ENCODE peak calls at places on chromosomes 11 and 22, in five cellular contexts. One of them, this sample, is unnamed.

GRCh38 chr11:102318469-102318868 is 1.2 kb downstream of the BIRC3 start:
- DNase-seq in fibroblast of lung: peak; percentile 20
- DNase-seq in neural progenitor cell: no peak
- DNase-seq in MM.1S: peak; percentile 61
- DNase-seq in GM23338: no peak
- DNase-seq in this sample: no peak

GRCh38 chr11:44305643-44306468 is 4.1 kb downstream of the ALX4 start:
- DNase-seq in fibroblast of lung: peak; percentile 14
- DNase-seq in neural progenitor cell: peak; percentile 72
- DNase-seq in MM.1S: peak; percentile 69
- DNase-seq in GM23338: no peak
- DNase-seq in this sample: no peak

GRCh38 chr22:21984793-21985192 is 2.2 kb upstream of the TOP3B start:
- DNase-seq in fibroblast of lung: no peak
- DNase-seq in neural progenitor cell: peak; percentile 79
- DNase-seq in MM.1S: no peak
- DNase-seq in GM23338: peak; percentile 86
- DNase-seq in this sample: peak; percentile 81

GRCh38 chr11:121523581-121524232 is 70.9 kb upstream of the SORL1-AS1 start:
- DNase-seq in fibroblast of lung: no peak
- DNase-seq in neural progenitor cell: peak; percentile 27
- DNase-seq in MM.1S: no peak
- DNase-seq in GM23338: no peak
- DNase-seq in this sample: no peak

GRCh38 chr11:124481365-124482323 is 36.1 kb upstream of the OR8B8 start:
- DNase-seq in fibroblast of lung: peak; percentile 66
- DNase-seq in neural progenitor cell: peak; percentile 61
- DNase-seq in MM.1S: peak; percentile 54
- DNase-seq in GM23338: peak; percentile 65
- DNase-seq in this sample: peak; percentile 83

GRCh38 chr11:76796511-76797203 is 13.5 kb downstream of the TSKU start:
- DNase-seq in fibroblast of lung: no peak
- DNase-seq in neural progenitor cell: no peak
- DNase-seq in MM.1S: no peak
- DNase-seq in GM23338: no peak
- DNase-seq in this sample: no peak

GRCh38 chr11:67178421-67178820 is 59.4 kb downstream of the KDM2A start:
- DNase-seq in fibroblast of lung: peak; percentile 52
- DNase-seq in neural progenitor cell: no peak
- DNase-seq in MM.1S: no peak
- DNase-seq in GM23338: no peak
- DNase-seq in this sample: no peak

GRCh38 chr11:15346907-15347306 is 232.2 kb downstream of the INSC start:
- DNase-seq in fibroblast of lung: no peak
- DNase-seq in neural progenitor cell: no peak
- DNase-seq in MM.1S: no peak
- DNase-seq in GM23338: no peak
- DNase-seq in this sample: no peak

GRCh38 chr22:44357296-44357961 is 44.7 kb upstream of the SHISAL1 start:
- DNase-seq in fibroblast of lung: no peak
- DNase-seq in neural progenitor cell: peak; percentile 56
- DNase-seq in MM.1S: no peak
- DNase-seq in GM23338: peak; percentile 37
- DNase-seq in this sample: peak; percentile 53

GRCh38 chr11:96090711-96091110 is 166.8 kb upstream of the MTMR2 start:
- DNase-seq in fibroblast of lung: peak; percentile 82
- DNase-seq in neural progenitor cell: no peak
- DNase-seq in MM.1S: no peak
- DNase-seq in GM23338: no peak
- DNase-seq in this sample: no peak

GRCh38 chr11:120058931-120059330 is 79.0 kb downstream of the TRIM29 start:
- DNase-seq in fibroblast of lung: no peak
- DNase-seq in neural progenitor cell: no peak
- DNase-seq in MM.1S: no peak
- DNase-seq in GM23338: no peak
- DNase-seq in this sample: no peak

GRCh38 chr22:45009881-45010531 is at the start of gene PHF21B:
- DNase-seq in fibroblast of lung: peak; percentile 40
- DNase-seq in neural progenitor cell: peak; percentile 97
- DNase-seq in MM.1S: no peak
- DNase-seq in GM23338: peak; percentile 94
- DNase-seq in this sample: peak; percentile 86

GRCh38 chr11:70887428-70887827 is 364.9 kb downstream of the SHANK2 start:
- DNase-seq in fibroblast of lung: no peak
- DNase-seq in neural progenitor cell: peak; percentile 79
- DNase-seq in MM.1S: no peak
- DNase-seq in GM23338: no peak
- DNase-seq in this sample: no peak
- H3K4me2 ChIP-seq in fibroblast of lung: no peak overlapping the region
- H3K4me2 ChIP-seq in neural progenitor cell: peak overlapping the region; percentile 70
- H3K4me2 ChIP-seq in MM.1S: no peak overlapping the region
- H3K4me2 ChIP-seq in GM23338: no peak overlapping the region
- H3K4me2 ChIP-seq in this sample: no peak overlapping the region

GRCh38 chr11:27281740-27282139 is 81.3 kb downstream of the CCDC34 start:
- DNase-seq in fibroblast of lung: no peak
- DNase-seq in neural progenitor cell: no peak
- DNase-seq in MM.1S: no peak
- DNase-seq in GM23338: no peak
- DNase-seq in this sample: peak; percentile 97
- H3K4me2 ChIP-seq in fibroblast of lung: peak overlapping the region; percentile 53
- H3K4me2 ChIP-seq in neural progenitor cell: no peak overlapping the region
- H3K4me2 ChIP-seq in MM.1S: no peak overlapping the region
- H3K4me2 ChIP-seq in GM23338: no peak overlapping the region
- H3K4me2 ChIP-seq in this sample: no peak overlapping the region

GRCh38 chr22:42560781-42561180 is 7.0 kb downstream of the SERHL2 start:
- DNase-seq in fibroblast of lung: no peak
- DNase-seq in neural progenitor cell: peak; percentile 70
- DNase-seq in MM.1S: no peak
- DNase-seq in GM23338: peak; percentile 85
- DNase-seq in this sample: peak; percentile 77
- H3K4me2 ChIP-seq in fibroblast of lung: no peak overlapping the region
- H3K4me2 ChIP-seq in neural progenitor cell: no peak overlapping the region
- H3K4me2 ChIP-seq in MM.1S: no peak overlapping the region
- H3K4me2 ChIP-seq in GM23338: no peak overlapping the region
- H3K4me2 ChIP-seq in this sample: no peak overlapping the region

GRCh38 chr11:79352304-79352703 is 88.5 kb downstream of the TENM4 start:
- DNase-seq in fibroblast of lung: no peak
- DNase-seq in neural progenitor cell: no peak
- DNase-seq in MM.1S: no peak
- DNase-seq in GM23338: no peak
- DNase-seq in this sample: peak; percentile 37
- H3K4me2 ChIP-seq in fibroblast of lung: no peak overlapping the region
- H3K4me2 ChIP-seq in neural progenitor cell: no peak overlapping the region
- H3K4me2 ChIP-seq in MM.1S: no peak overlapping the region
- H3K4me2 ChIP-seq in GM23338: no peak overlapping the region
- H3K4me2 ChIP-seq in this sample: no peak overlapping the region

GRCh38 chr11:79155237-79155636 is 285.6 kb downstream of the TENM4 start:
- DNase-seq in fibroblast of lung: no peak
- DNase-seq in neural progenitor cell: no peak
- DNase-seq in MM.1S: no peak
- DNase-seq in GM23338: no peak
- DNase-seq in this sample: no peak

GRCh38 chr11:79157738-79158137 is 283.1 kb downstream of the TENM4 start:
- DNase-seq in fibroblast of lung: no peak
- DNase-seq in neural progenitor cell: no peak
- DNase-seq in MM.1S: no peak
- DNase-seq in GM23338: no peak
- DNase-seq in this sample: no peak

GRCh38 chr11:79152511-79152910 is 288.3 kb downstream of the TENM4 start:
- DNase-seq in fibroblast of lung: peak; percentile 59
- DNase-seq in neural progenitor cell: no peak
- DNase-seq in MM.1S: no peak
- DNase-seq in GM23338: no peak
- DNase-seq in this sample: no peak

GRCh38 chr11:79159657-79160450 is 281.0 kb downstream of the TENM4 start:
- DNase-seq in fibroblast of lung: no peak
- DNase-seq in neural progenitor cell: no peak
- DNase-seq in MM.1S: no peak
- DNase-seq in GM23338: no peak
- DNase-seq in this sample: no peak

GRCh38 chr11:79156031-79156430 is 284.8 kb downstream of the TENM4 start:
- DNase-seq in fibroblast of lung: no peak
- DNase-seq in neural progenitor cell: no peak
- DNase-seq in MM.1S: no peak
- DNase-seq in GM23338: no peak
- DNase-seq in this sample: no peak
- H3K4me2 ChIP-seq in fibroblast of lung: no peak overlapping the region
- H3K4me2 ChIP-seq in neural progenitor cell: no peak overlapping the region
- H3K4me2 ChIP-seq in MM.1S: no peak overlapping the region
- H3K4me2 ChIP-seq in GM23338: no peak overlapping the region
- H3K4me2 ChIP-seq in this sample: no peak overlapping the region

DNA sequence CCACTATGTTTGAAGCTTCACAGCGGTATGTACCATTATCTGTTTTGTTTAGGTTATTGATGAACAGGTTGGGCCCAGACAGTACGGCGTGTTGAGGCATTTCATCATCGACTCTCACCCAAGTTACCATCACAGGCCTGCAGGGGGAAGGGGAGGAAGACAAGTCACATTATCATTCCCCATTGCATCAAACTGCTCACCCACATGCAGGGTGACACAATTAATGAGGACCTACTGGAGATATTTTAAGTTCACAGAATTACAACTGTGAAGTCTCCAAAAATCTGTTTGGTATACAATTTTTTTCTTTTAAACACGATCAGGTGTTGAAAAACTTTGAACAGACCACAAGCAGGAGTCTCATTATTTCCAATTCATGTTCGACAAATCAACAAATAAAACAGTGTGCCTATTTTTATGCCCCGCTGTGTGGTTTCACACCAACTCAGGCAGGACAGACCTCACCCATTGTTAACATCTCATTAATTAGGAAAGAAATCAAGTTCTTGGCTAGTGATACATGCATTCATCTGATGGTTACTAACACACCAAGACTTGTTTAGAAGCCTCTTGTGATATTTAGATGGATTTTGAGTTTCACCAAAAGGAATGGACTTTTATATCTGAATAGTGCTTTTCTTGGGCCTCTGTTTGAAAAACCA is 289.4 kb downstream of the CADM1 start:
- DNase-seq in fibroblast of lung: no peak
- DNase-seq in neural progenitor cell: no peak
- DNase-seq in MM.1S: no peak
- DNase-seq in GM23338: no peak
- DNase-seq in this sample: no peak
- H3K4me2 ChIP-seq in fibroblast of lung: no peak overlapping the region
- H3K4me2 ChIP-seq in neural progenitor cell: no peak overlapping the region
- H3K4me2 ChIP-seq in MM.1S: no peak overlapping the region
- H3K4me2 ChIP-seq in GM23338: no peak overlapping the region
- H3K4me2 ChIP-seq in this sample: no peak overlapping the region

GRCh38 chr11:73059915-73060314 is 82.2 kb downstream of the FCHSD2 start:
- DNase-seq in fibroblast of lung: no peak
- DNase-seq in neural progenitor cell: no peak
- DNase-seq in MM.1S: no peak
- DNase-seq in GM23338: no peak
- DNase-seq in this sample: no peak

GRCh38 chr11:73055655-73056354 is 86.3 kb downstream of the FCHSD2 start:
- DNase-seq in fibroblast of lung: no peak
- DNase-seq in neural progenitor cell: no peak
- DNase-seq in MM.1S: no peak
- DNase-seq in GM23338: no peak
- DNase-seq in this sample: no peak

GRCh38 chr11:73055002-73055401 is 87.1 kb downstream of the FCHSD2 start:
- DNase-seq in fibroblast of lung: no peak
- DNase-seq in neural progenitor cell: no peak
- DNase-seq in MM.1S: no peak
- DNase-seq in GM23338: no peak
- DNase-seq in this sample: no peak

GRCh38 chr11:73053964-73054363 is 88.2 kb downstream of the FCHSD2 start:
- DNase-seq in fibroblast of lung: no peak
- DNase-seq in neural progenitor cell: no peak
- DNase-seq in MM.1S: no peak
- DNase-seq in GM23338: no peak
- DNase-seq in this sample: no peak

GRCh38 chr11:73058989-73059674 is 83.0 kb downstream of the FCHSD2 start:
- DNase-seq in fibroblast of lung: no peak
- DNase-seq in neural progenitor cell: no peak
- DNase-seq in MM.1S: no peak
- DNase-seq in GM23338: no peak
- DNase-seq in this sample: no peak
- H3K4me2 ChIP-seq in fibroblast of lung: no peak overlapping the region
- H3K4me2 ChIP-seq in neural progenitor cell: no peak overlapping the region
- H3K4me2 ChIP-seq in MM.1S: no peak overlapping the region
- H3K4me2 ChIP-seq in GM23338: no peak overlapping the region
- H3K4me2 ChIP-seq in this sample: no peak overlapping the region

GRCh38 chr22:46776876-46777608 is 14.6 kb downstream of the TBC1D22A start:
- DNase-seq in fibroblast of lung: no peak
- DNase-seq in neural progenitor cell: no peak
- DNase-seq in MM.1S: no peak
- DNase-seq in GM23338: no peak
- DNase-seq in this sample: no peak
- H3K4me2 ChIP-seq in fibroblast of lung: no peak overlapping the region
- H3K4me2 ChIP-seq in neural progenitor cell: no peak overlapping the region
- H3K4me2 ChIP-seq in MM.1S: no peak overlapping the region
- H3K4me2 ChIP-seq in GM23338: no peak overlapping the region
- H3K4me2 ChIP-seq in this sample: no peak overlapping the region

DNA sequence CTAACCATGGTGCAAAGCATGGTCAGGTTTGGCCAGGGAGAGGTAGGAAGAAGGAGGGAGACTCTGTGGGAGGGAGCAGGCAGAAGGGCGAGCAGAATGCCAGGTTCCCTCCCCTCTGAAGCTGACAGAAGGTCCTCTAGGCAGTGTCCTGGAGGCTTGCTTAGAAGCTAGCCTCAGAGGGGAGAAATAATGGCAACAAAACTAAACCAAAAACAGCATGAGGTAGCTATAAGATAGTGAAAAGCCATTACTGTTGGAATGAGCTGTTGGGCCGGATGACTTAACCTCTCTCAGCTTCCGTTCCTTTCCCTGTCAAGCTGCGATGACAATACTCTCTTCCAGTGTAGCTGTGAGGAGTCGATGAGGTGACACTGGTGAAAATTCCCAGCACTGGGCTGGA is 36.6 kb downstream of the RASSF10 start:
- DNase-seq in fibroblast of lung: no peak
- DNase-seq in neural progenitor cell: no peak
- DNase-seq in MM.1S: no peak
- DNase-seq in GM23338: no peak
- DNase-seq in this sample: peak; percentile 68
- H3K4me2 ChIP-seq in fibroblast of lung: no peak overlapping the region
- H3K4me2 ChIP-seq in neural progenitor cell: no peak overlapping the region
- H3K4me2 ChIP-seq in MM.1S: no peak overlapping the region
- H3K4me2 ChIP-seq in GM23338: no peak overlapping the region
- H3K4me2 ChIP-seq in this sample: no peak overlapping the region

GRCh38 chr22:19779011-19779421 is 18.4 kb downstream of the TBX1 start:
- DNase-seq in fibroblast of lung: no peak
- DNase-seq in neural progenitor cell: no peak
- DNase-seq in MM.1S: no peak
- DNase-seq in GM23338: no peak
- DNase-seq in this sample: no peak
- H3K4me2 ChIP-seq in fibroblast of lung: no peak overlapping the region
- H3K4me2 ChIP-seq in neural progenitor cell: no peak overlapping the region
- H3K4me2 ChIP-seq in MM.1S: no peak overlapping the region
- H3K4me2 ChIP-seq in GM23338: no peak overlapping the region
- H3K4me2 ChIP-seq in this sample: no peak overlapping the region

This sample was measured in mesendoderm.